ENCODE peak calls at places on chromosome 20, in nine cellular contexts. H is CD4-positive, CD25-positive, alpha-beta regulatory T cell; Q is left lung; W is osteocyte; G is activated T-helper 2 cell treated with anti-CD3 and anti-CD28 coated beads, Interferon-gamma antibody, Interleukin-2, Interleukin-4, amounts not matched to agents 10 μg/mL and 5 μg/mL and 100 μg/mL, durations not matched to agents 14 hours and 24 hours and 36 hours; X is naive B cell; P is AG08395; A is activated T-cell treated with anti-CD3 and anti-CD28 coated beads, Interleukin-2, amount 50 U/mL, for 48 hours; J is uterus. L is an unnamed sample.
A peak's percentile ranks its signal among the peaks of the same experiment; 100 is the strongest.

GRCh38 chr20:50588034-50588736 is 78.0 kb downstream of the PTPN1 start:
- DNase-seq in H (peak; percentile 60), Q (peak; percentile 94), W (peak; percentile 90), G (peak; percentile 58), X (peak; percentile 59), P (peak; percentile 83), A (peak; percentile 85), J (peak; percentile 67), L (peak; percentile 49)

GRCh38 chr20:43800186-43800585 is 73.4 kb upstream of the GTSF1L start:
- DNase-seq in H (peak; percentile 45), Q (no peak), W (no peak), G (no peak), X (no peak), P (no peak), A (no peak), J (no peak), L (no peak)

GRCh38 chr20:34983995-34984735 is 28.5 kb downstream of the MYH7B start:
- DNase-seq in H (no peak), Q (peak; percentile 24), W (no peak), G (no peak), X (no peak), P (no peak), A (no peak), J (no peak), L (no peak)

GRCh38 chr20:60882776-60883303 is 369.2 kb upstream of the CDH4 start:
- DNase-seq in H (no peak), Q (no peak), W (no peak), G (no peak), X (no peak), P (no peak), A (no peak), J (no peak), L (no peak)

GRCh38 chr20:4592316-4593148 is 129.2 kb upstream of the PRND start:
- DNase-seq in H (peak; percentile 21), Q (peak; percentile 91), W (peak; percentile 87), G (peak; percentile 42), X (peak; percentile 40), P (peak; percentile 75), A (peak; percentile 79), J (no peak), L (peak; percentile 11)

GRCh38 chr20:37282558-37282957 is 6.9 kb upstream of the MANBAL start:
- DNase-seq in H (no peak), Q (no peak), W (no peak), G (no peak), X (no peak), P (peak; percentile 87), A (no peak), J (peak; percentile 65), L (no peak)

GRCh38 chr20:64158346-64159285 is 5.6 kb upstream of the MYT1 start:
- DNase-seq in H (no peak), Q (peak; percentile 42), W (no peak), G (no peak), X (no peak), P (no peak), A (no peak), J (no peak), L (no peak)

GRCh38 chr20:23146111-23146640 is 60.1 kb upstream of the CD93 start:
- DNase-seq in H (no peak), Q (no peak), W (no peak), G (no peak), X (no peak), P (no peak), A (no peak), J (peak; percentile 7), L (no peak)

GRCh38 chr20:11430652-11431051 is 487.0 kb upstream of the BTBD3 start:
- DNase-seq in H (no peak), Q (no peak), W (no peak), G (no peak), X (no peak), P (no peak), A (no peak), J (no peak), L (no peak)

GRCh38 chr20:22411568-22412450 is 172.6 kb downstream of the FOXA2 start:
- DNase-seq in H (no peak), Q (no peak), W (no peak), G (no peak), X (no peak), P (no peak), A (no peak), J (no peak), L (no peak)

GRCh38 chr20:64131406-64131805 is 24.0 kb upstream of the NPBWR2 start:
- DNase-seq in H (peak; percentile 10), Q (peak; percentile 16), W (no peak), G (no peak), X (no peak), P (peak; percentile 53), A (no peak), J (no peak), L (no peak)

GRCh38 chr20:8389381-8390368 is 257.6 kb downstream of the PLCB1 start:
- DNase-seq in H (peak; percentile 39), Q (no peak), W (no peak), G (no peak), X (peak; percentile 2), P (peak; percentile 28), A (no peak), J (no peak), L (peak; percentile 7)

L was measured in foreskin keratinocyte.